ENCODE peak calls at places on chromosome 14, in eight cellular contexts. G, W, F, Y, O, Z, N and M are unnamed samples.

GRCh38 chr14:76346391-76347160 is 29.4 kb upstream of the ESRRB start:
- DNase-seq in O (no peak), Z (no peak), F (peak; percentile 16), N (no peak), Y (no peak), W (no peak), G (peak; percentile 2), M (no peak)

GRCh38 chr14:32350020-32350419 is 20.9 kb downstream of the AKAP6 start:
- DNase-seq in W (no peak), Z (no peak), Y (no peak), F (no peak), O (no peak), G (peak; percentile 17), N (no peak), M (no peak)

GRCh38 chr14:74655597-74656389 is 43.8 kb upstream of the LTBP2 start:
- DNase-seq in W (peak; percentile 83), F (peak; percentile 90), Y (peak; percentile 78), O (no peak), N (no peak), G (no peak), Z (peak; percentile 88), M (no peak)

GRCh38 chr14:24052656-24053547 is 1.1 kb downstream of the CARMIL3 start:
- DNase-seq in F (no peak), O (no peak), W (no peak), Y (no peak), G (no peak), N (no peak), Z (no peak), M (no peak)

GRCh38 chr14:69316449-69317391 is 56.8 kb downstream of the GALNT16 start:
- DNase-seq in Z (peak; percentile 98), Y (peak; percentile 97), N (no peak), F (peak; percentile 99), W (peak; percentile 95), O (peak; percentile 39), G (no peak), M (no peak)

GRCh38 chr14:68767248-68767645 is 25.6 kb downstream of the ZFP36L1 start:
- DNase-seq in Y (no peak), Z (no peak), O (no peak), N (no peak), W (no peak), F (no peak), G (no peak), M (no peak)

GRCh38 chr14:87306770-87307169 is 686.2 kb downstream of the GALC start:
- DNase-seq in Z (no peak), G (no peak), Y (no peak), N (no peak), O (no peak), F (no peak), W (no peak), M (no peak)

GRCh38 chr14:104791425-104791824 is 4.1 kb downstream of the AKT1 start:
- DNase-seq in O (no peak), F (no peak), Y (no peak), W (no peak), Z (no peak), G (no peak), N (no peak), M (no peak)

GRCh38 chr14:88452231-88452630 is 66.8 kb downstream of the SPATA7 start:
- DNase-seq in G (no peak), Y (no peak), F (no peak), W (no peak), N (no peak), O (no peak), Z (no peak), M (no peak)

GRCh38 chr14:52547526-52547925 is 4.8 kb downstream of the TXNDC16 start:
- DNase-seq in Y (no peak), Z (no peak), G (no peak), N (no peak), W (no peak), F (no peak), O (no peak), M (no peak)

GRCh38 chr14:89540009-89540829 is 123.2 kb upstream of the FOXN3 start:
- DNase-seq in O (no peak), Y (no peak), G (no peak), W (peak; percentile 14), F (peak; percentile 15), N (no peak), Z (peak; percentile 11), M (no peak)

GRCh38 chr14:101889898-101890297 is 74.5 kb upstream of the DYNC1H1 start:
- DNase-seq in W (peak; percentile 11), O (no peak), Z (peak; percentile 29), N (no peak), G (no peak), Y (peak; percentile 10), F (peak; percentile 79), M (no peak)

GRCh38 chr14:105859717-105860614 is 333.6 kb downstream of the TMEM121 start:
- DNase-seq in O (no peak), N (peak; percentile 40), Y (no peak), F (no peak), G (no peak), Z (no peak), W (no peak), M (no peak)

GRCh38 chr14:61894452-61895077 is 132.3 kb downstream of the SNAPC1 start:
- DNase-seq in O (no peak), W (peak; percentile 46), Z (peak; percentile 72), Y (peak; percentile 59), F (peak; percentile 71), G (no peak), N (peak; percentile 36), M (peak; percentile 34)

GRCh38 chr14:50109342-50109741 is 7.0 kb downstream of the VCPKMT start:
- DNase-seq in F (peak; percentile 18), N (no peak), Z (peak; percentile 45), O (no peak), Y (peak; percentile 59), G (no peak), W (no peak), M (no peak)

GRCh38 chr14:71591929-71592328 is 340.3 kb upstream of the RGS6 start:
- DNase-seq in N (no peak), O (no peak), W (peak; percentile 79), Y (peak; percentile 56), F (peak; percentile 87), Z (peak; percentile 52), G (no peak), M (no peak)

GRCh38 chr14:91298576-91298975 is 54.1 kb upstream of the GPR68 start:
- DNase-seq in Y (no peak), Z (no peak), F (no peak), O (no peak), W (no peak), N (no peak), G (no peak), M (no peak)

GRCh38 chr14:85580536-85581165 is 50.7 kb downstream of the FLRT2 start:
- DNase-seq in G (no peak), N (no peak), O (no peak), Z (peak; percentile 62), Y (no peak), F (no peak), W (no peak), M (no peak)

GRCh38 chr14:69487226-69487625 is 2.7 kb downstream of the PLEKHD1 start:
- DNase-seq in N (no peak), W (no peak), Z (no peak), F (no peak), O (no peak), G (no peak), Y (no peak), M (no peak)

GRCh38 chr14:24911324-24912095 is 138.4 kb downstream of the STXBP6 start:
- DNase-seq in Y (peak; percentile 73), F (peak; percentile 98), N (no peak), O (no peak), G (peak; percentile 27), Z (peak; percentile 93), W (peak; percentile 82), M (no peak)

GRCh38 chr14:51533877-51534553 is 117.7 kb upstream of the FRMD6 start:
- DNase-seq in G (no peak), Y (no peak), Z (no peak), O (no peak), W (no peak), N (no peak), F (no peak), M (no peak)

GRCh38 chr14:68254669-68255527 is 435.3 kb downstream of the RAD51B start:
- DNase-seq in O (no peak), F (no peak), W (peak; percentile 46), Z (no peak), N (no peak), Y (no peak), G (no peak), M (no peak)

GRCh38 chr14:61750708-61751474 is 11.3 kb upstream of the SNAPC1 start:
- DNase-seq in G (peak; percentile 83), N (peak; percentile 66), O (peak; percentile 77), W (peak; percentile 54), F (peak; percentile 85), Z (peak; percentile 73), Y (peak; percentile 55), M (peak; percentile 73)

GRCh38 chr14:95979339-95980042 is 59.7 kb upstream of the C14orf132 start:
- DNase-seq in W (no peak), Y (no peak), G (no peak), O (no peak), Z (no peak), F (no peak), N (no peak), M (no peak)